ENCODE peak calls at places on chromosome 19, in six cellular contexts. Q is vagina; Y is CD8-positive, alpha-beta T cell; V is hepatocyte; K is mesendoderm; Z is endodermal cell. U is an unnamed sample.

GRCh38 chr19:5217171-5217570 is 123.4 kb downstream of the PTPRS start:
- DNase-seq in Y (no peak), Q (no peak), V (no peak), K (no peak), Z (no peak), U (no peak)

GRCh38 chr19:17950310-17951150 is 16.4 kb upstream of the KCNN1 start:
- DNase-seq in Q (no peak), Z (peak; percentile 71), K (no peak), V (no peak), Y (peak; percentile 51), U (peak; percentile 88)

GRCh38 chr19:45884682-45885555 is 1.0 kb downstream of the IRF2BP1 start:
- DNase-seq in Q (no peak), Y (no peak), V (no peak), K (peak; percentile 44), Z (peak; percentile 75), U (peak; percentile 82)

GRCh38 chr19:14775855-14776254 is 2.5 kb downstream of the ADGRE2 start:
- DNase-seq in K (no peak), Y (no peak), Q (no peak), V (no peak), Z (no peak), U (peak; percentile 44)

GRCh38 chr19:34838753-34839431 is 65.9 kb upstream of the ZNF599 start:
- DNase-seq in Z (peak; percentile 92), Y (no peak), V (peak; percentile 71), K (peak; percentile 79), Q (no peak), U (peak; percentile 76)

GRCh38 chr19:7862413-7862951 is 11.7 kb downstream of the PRR36 start:
- DNase-seq in Y (peak; percentile 76), Q (no peak), Z (peak; percentile 99), V (peak; percentile 93), K (peak; percentile 92), U (peak; percentile 100)

GRCh38 chr19:31284621-31285020 is 64.6 kb downstream of the TSHZ3 start:
- DNase-seq in Q (no peak), Z (no peak), Y (no peak), V (no peak), K (no peak), U (no peak)

GRCh38 chr19:18590273-18591272 is 2.0 kb downstream of the REX1BD start:
- DNase-seq in V (peak; percentile 79), Y (no peak), Q (no peak), Z (peak; percentile 99), K (peak; percentile 99), U (peak; percentile 93)

GRCh38 chr19:16836115-16836905 is 7.1 kb downstream of the SIN3B start:
- DNase-seq in Q (no peak), Z (peak; percentile 64), V (no peak), Y (no peak), K (no peak), U (peak; percentile 58)

GRCh38 chr19:33661336-33661735 is 39.6 kb downstream of the CHST8 start:
- DNase-seq in Y (no peak), Z (no peak), K (no peak), Q (peak; percentile 64), V (no peak), U (no peak)

GRCh38 chr19:14371321-14371821 is 9.9 kb upstream of the ADGRE5 start:
- DNase-seq in Q (no peak), V (no peak), Z (no peak), Y (no peak), K (no peak), U (no peak)

GRCh38 chr19:52248256-52248655 is 21.1 kb upstream of the ZNF766 start:
- DNase-seq in Z (peak; percentile 78), Y (peak; percentile 68), Q (no peak), K (peak; percentile 78), V (peak; percentile 55), U (peak; percentile 37)

GRCh38 chr19:1901940-1902404 is 3.2 kb upstream of the ADAT3 start:
- DNase-seq in V (no peak), Y (no peak), Z (no peak), K (no peak), Q (no peak), U (no peak)

GRCh38 chr19:3403489-3404323 is 37.3 kb downstream of the NFIC start:
- DNase-seq in Y (no peak), Z (peak; percentile 70), K (no peak), V (peak; percentile 87), Q (peak; percentile 97), U (peak; percentile 70)

GRCh38 chr19:18542936-18543813 is at the start of gene FKBP8:
- DNase-seq in K (peak; percentile 89), Q (no peak), Y (peak; percentile 96), V (peak; percentile 97), Z (peak; percentile 96), U (peak; percentile 100)

GRCh38 chr19:17648097-17648660 is 40.0 kb downstream of the UNC13A start:
- DNase-seq in Z (peak; percentile 73), V (no peak), Y (no peak), Q (no peak), K (no peak), U (peak; percentile 96)

GRCh38 chr19:2166741-2167738 is 3.3 kb downstream of the DOT1L start:
- DNase-seq in Z (peak; percentile 62), V (peak; percentile 57), K (no peak), Y (no peak), Q (no peak), U (peak; percentile 72)

DNA sequence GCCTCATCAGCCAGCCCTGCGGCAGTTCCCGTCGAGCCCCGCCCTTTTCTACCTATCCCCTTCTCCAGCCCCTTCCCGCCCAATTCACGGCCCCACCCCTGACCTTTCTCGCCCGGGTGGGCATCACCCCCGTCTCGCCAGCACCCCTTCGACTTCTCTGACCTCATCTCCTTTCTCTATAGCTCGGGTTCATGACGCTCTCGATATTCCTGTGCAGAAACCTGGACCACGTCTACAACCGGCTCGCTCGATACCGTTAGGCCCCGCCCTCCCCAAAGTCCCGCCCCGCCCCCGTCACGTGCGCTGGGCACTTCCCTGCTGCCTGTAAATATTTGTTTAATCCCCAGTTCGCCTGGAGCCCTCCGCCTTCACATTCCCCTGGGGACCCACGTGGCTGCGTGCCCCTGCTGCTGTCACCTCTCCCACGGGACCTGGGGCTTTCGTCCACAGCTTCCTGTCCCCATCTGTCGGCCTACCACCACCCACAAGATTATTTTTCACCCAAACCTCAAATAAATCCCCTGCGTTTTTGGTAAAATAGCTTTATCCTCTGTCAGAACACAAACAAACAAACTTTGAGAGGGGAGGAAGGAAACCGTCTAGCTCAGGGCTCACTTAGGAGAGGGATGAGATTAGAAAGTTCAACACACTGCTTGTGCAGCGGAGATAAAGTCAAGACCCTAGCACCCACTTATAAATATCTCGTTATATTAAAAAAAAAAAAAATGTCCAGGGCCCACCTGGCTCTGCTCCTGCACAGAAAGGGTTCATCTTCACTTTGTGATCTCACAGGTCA is 5.1 kb downstream of the CD37 start:
- DNase-seq in Y (no peak), K (peak; percentile 79), Z (peak; percentile 89), Q (no peak), V (peak; percentile 54), U (peak; percentile 89)
- H3K4me3 ChIP-seq in Y (no peak overlapping the region), K (no peak overlapping the region), Z (no peak overlapping the region), Q (peak overlapping the region; percentile 52), V (no peak overlapping the region), U (peak overlapping the region; percentile 33)

DNA sequence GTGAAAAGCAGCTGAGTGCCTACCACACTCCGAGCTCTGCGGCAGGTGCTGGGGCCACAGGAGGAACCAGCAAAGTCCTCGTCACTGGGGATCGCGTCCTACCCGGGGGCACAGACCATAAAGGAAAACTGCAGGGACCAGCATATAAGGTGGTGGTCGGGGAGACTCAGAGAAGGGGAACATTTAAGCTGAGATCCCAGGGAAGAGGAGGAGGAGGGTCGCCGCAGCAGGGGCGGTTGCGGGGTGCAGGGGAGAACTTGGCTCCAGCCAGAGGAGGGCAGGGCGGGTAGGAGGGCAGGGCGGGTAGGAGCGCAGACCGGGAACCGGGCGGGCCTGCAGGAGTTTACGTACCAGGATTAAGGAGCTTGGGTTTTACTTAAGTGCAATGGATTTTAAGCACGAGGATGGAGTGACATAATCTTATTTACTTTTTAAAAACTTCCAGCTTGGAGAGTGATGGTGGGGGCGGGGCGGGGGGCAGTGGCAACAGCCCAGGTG is 956 bp upstream of the KLK4 start:
- DNase-seq in K (no peak), Z (no peak), Y (no peak), Q (no peak), V (no peak), U (peak; percentile 70)
- H3K27me3 ChIP-seq in K (peaks cover 17% of the 10 kb centered on the region), Z (peaks cover 89% of the 10 kb centered on the region), Y (peaks cover 22% of the 10 kb centered on the region), Q (no peaks in the 10 kb centered on the region), V (peaks cover 71% of the 10 kb centered on the region), U (peaks cover 49% of the 10 kb centered on the region)

GRCh38 chr19:49098795-49099194 is 13.5 kb downstream of the SNRNP70 start:
- DNase-seq in V (no peak), Z (no peak), K (no peak), Y (no peak), Q (no peak), U (no peak)

GRCh38 chr19:49091391-49092038 is 6.3 kb downstream of the SNRNP70 start:
- DNase-seq in V (no peak), Y (no peak), Q (no peak), K (no peak), Z (no peak), U (no peak)

GRCh38 chr19:49097453-49098288 is 12.4 kb downstream of the SNRNP70 start:
- DNase-seq in Q (no peak), V (peak; percentile 83), K (peak; percentile 90), Z (peak; percentile 95), Y (peak; percentile 83), U (peak; percentile 92)

GRCh38 chr19:49092686-49093085 is 7.4 kb downstream of the SNRNP70 start:
- DNase-seq in K (no peak), V (no peak), Y (no peak), Q (no peak), Z (no peak), U (no peak)

DNA sequence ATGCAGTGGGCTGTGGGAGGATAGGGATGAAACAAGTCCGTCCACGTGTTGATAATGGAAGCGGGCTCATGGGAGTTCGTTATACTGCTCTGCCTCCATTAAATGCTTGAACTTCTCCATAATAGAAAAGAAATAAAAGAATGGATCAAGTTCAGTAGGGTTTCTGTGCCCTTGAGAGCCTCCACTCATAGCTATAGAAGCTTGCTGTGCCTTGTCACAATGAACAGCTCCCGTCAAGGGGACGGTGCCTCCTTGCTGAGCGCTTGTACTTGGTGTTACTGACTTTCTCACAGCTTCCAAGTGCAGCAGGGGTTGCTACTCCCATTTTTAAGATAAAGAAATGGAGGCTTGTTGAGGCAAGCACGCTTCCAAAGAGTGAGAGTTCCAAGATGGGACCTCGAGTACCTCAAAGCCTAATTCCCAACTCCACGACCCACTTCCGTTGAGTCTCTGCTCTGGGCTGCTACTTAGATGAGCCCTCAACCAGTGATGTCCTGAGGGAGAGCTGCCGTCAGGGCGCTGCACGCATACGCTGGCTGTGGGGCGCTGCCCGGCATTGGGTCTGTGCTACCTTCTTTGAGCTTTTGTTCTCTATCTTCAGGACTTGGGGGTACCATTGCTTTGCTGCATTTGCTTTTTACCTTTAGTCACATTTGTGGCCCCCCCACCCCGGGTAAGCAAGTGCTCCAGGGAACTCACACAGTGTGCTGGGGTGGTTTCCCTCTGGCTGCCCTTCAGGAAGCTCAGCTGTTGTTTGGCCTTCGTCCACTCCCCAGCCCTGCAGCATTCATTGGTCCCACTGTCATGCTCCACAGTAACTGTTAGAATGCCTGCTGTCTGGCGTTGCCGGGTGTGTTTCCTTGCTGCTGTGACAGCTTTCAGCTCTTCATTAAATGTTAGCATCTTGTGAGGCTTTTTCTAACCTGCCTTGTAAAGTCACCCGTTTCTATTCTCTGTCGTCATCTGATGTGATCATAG is 9.5 kb downstream of the SNRNP70 start:
- DNase-seq in Q (no peak), Z (no peak), V (no peak), Y (no peak), K (no peak), U (no peak)
- H3K36me3 ChIP-seq in Q (peaks cover 10% of the 10 kb centered on the region), Z (peaks cover 95% of the 10 kb centered on the region), V (no peaks in the 10 kb centered on the region), Y (peaks cover 58% of the 10 kb centered on the region), K (peaks cover 36% of the 10 kb centered on the region), U (peaks cover 46% of the 10 kb centered on the region)

GRCh38 chr19:48698046-48698445 is 2.3 kb downstream of the FUT2 start:
- DNase-seq in Z (no peak), V (no peak), Q (no peak), K (no peak), Y (no peak), U (peak; percentile 14)

GRCh38 chr19:48696353-48697010 is 711 bp downstream of the FUT2 start:
- DNase-seq in V (no peak), K (peak; percentile 83), Q (no peak), Y (peak; percentile 50), Z (peak; percentile 87), U (peak; percentile 86)

GRCh38 chr19:48695743-48696352 is at the start of gene FUT2:
- DNase-seq in Z (peak; percentile 89), K (peak; percentile 67), Y (no peak), Q (no peak), V (peak; percentile 89), U (peak; percentile 95)
- H3K4me3 ChIP-seq in Z (peak within 1 kb of the TSS; percentile 84), K (peak within 1 kb of the TSS; percentile 24), Y (no peak within 1 kb of the TSS), Q (peak within 1 kb of the TSS; percentile 37), V (peak within 1 kb of the TSS; percentile 31), U (peak within 1 kb of the TSS; percentile 79)